ENCODE peak calls at places on chromosomes 2 and 18, in eight cellular contexts. N is transverse colon; G is stromal cell of bone marrow; S is activated CD8-positive, alpha-beta memory T cell treated with anti-CD3 and anti-CD28 coated beads for 24 hours; E is NCI-H526; T is GM12891; F is brain microvascular endothelial cell; Q is activated effector memory CD4-positive, alpha-beta T cell treated with Interleukin-2 at 50 U/mL for 16 hours. A is an unnamed sample.

GRCh38 chr2:135689679-135690078 is 52.0 kb upstream of the UBXN4 start:
- DNase-seq in N (no peak), G (no peak), S (no peak), E (no peak), T (no peak), F (no peak), Q (no peak), A (no peak)

GRCh38 chr2:160816916-160817315 is 323.3 kb upstream of the RBMS1 start:
- DNase-seq in N (no peak), G (no peak), S (no peak), E (peak), T (no peak), F (no peak), Q (no peak), A (no peak)

GRCh38 chr2:16051046-16051489 is 110.7 kb downstream of the MYCN start:
- DNase-seq in N (no peak), G (no peak), S (no peak), E (peak), T (no peak), F (no peak), Q (no peak), A (no peak)

GRCh38 chr2:237128845-237129592 is 43.3 kb downstream of the COPS8 start:
- DNase-seq in N (no peak), G (no peak), S (no peak), E (no peak), T (no peak), F (no peak), Q (no peak), A (no peak)

GRCh38 chr2:172084484-172084733 is 898 bp upstream of the DLX1 start:
- DNase-seq in N (no peak), G (no peak), S (no peak), E (peak), T (no peak), F (no peak), Q (no peak), A (no peak)

GRCh38 chr18:75418293-75418692 is 9.2 kb downstream of the SMIM21 start:
- DNase-seq in N (no peak), G (no peak), S (no peak), E (no peak), T (no peak), F (no peak), Q (no peak), A (no peak)

GRCh38 chr18:58645398-58645797 is 16.5 kb upstream of the ALPK2 start:
- DNase-seq in N (no peak), G (peak), S (no peak), E (no peak), T (no peak), F (peak), Q (no peak), A (no peak)

GRCh38 chr2:193985272-193985671 is 1671.8 kb upstream of the SLC39A10 start:
- DNase-seq in N (no peak), G (no peak), S (no peak), E (no peak), T (no peak), F (no peak), Q (no peak), A (no peak)

GRCh38 chr2:39743170-39743851 is 35.7 kb downstream of the THUMPD2 start:
- DNase-seq in N (no peak), G (no peak), S (no peak), E (no peak), T (no peak), F (peak), Q (no peak), A (no peak)

GRCh38 chr2:127155901-127156300 is 48.9 kb upstream of the BIN1 start:
- DNase-seq in N (no peak), G (peak), S (no peak), E (no peak), T (no peak), F (no peak), Q (no peak), A (no peak)

GRCh38 chr18:72207280-72207679 is 336.9 kb downstream of the CBLN2 start:
- DNase-seq in N (no peak), G (no peak), S (no peak), E (no peak), T (no peak), F (no peak), Q (no peak), A (no peak)

GRCh38 chr2:207960090-207960489 is 65.2 kb downstream of the PLEKHM3 start:
- DNase-seq in N (no peak), G (no peak), S (no peak), E (no peak), T (no peak), F (no peak), Q (no peak), A (no peak)

GRCh38 chr2:66915237-66915636 is 480.3 kb downstream of the MEIS1 start:
- DNase-seq in N (no peak), G (peak), S (no peak), E (no peak), T (no peak), F (no peak), Q (no peak), A (no peak)

GRCh38 chr2:14815201-14815600 is 182.7 kb downstream of the LRATD1 start:
- DNase-seq in N (no peak), G (peak), S (no peak), E (no peak), T (no peak), F (no peak), Q (no peak), A (no peak)

GRCh38 chr2:181857471-181857870 is 34.1 kb upstream of the ITPRID2 start:
- DNase-seq in N (no peak), G (no peak), S (no peak), E (no peak), T (no peak), F (peak), Q (no peak), A (no peak)

A was measured in immature natural killer cell.